ENCODE peak calls at places on chromosomes 1 and 21, in six cellular contexts. One of them, this sample, is unnamed. For H3K27me3, the result is how much of the 10 kb centered on the place peaks cover.

GRCh38 chr1:204885790-204886189 is 15.1 kb downstream of the NFASC start:
- DNase-seq in CD4-positive, CD25-positive, alpha-beta regulatory T cell: no peak
- DNase-seq in tibial nerve: no peak
- DNase-seq in ovary: no peak
- DNase-seq in astrocyte: peak
- DNase-seq in fibroblast of lung: peak
- DNase-seq in this sample: no peak

GRCh38 chr21:46027855-46028493 is 46.4 kb downstream of the COL6A1 start:
- DNase-seq in CD4-positive, CD25-positive, alpha-beta regulatory T cell: no peak
- DNase-seq in tibial nerve: no peak
- DNase-seq in ovary: peak
- DNase-seq in astrocyte: peak
- DNase-seq in fibroblast of lung: peak
- DNase-seq in this sample: no peak

GRCh38 chr1:191696371-191696770 is 461.9 kb upstream of the RGS18 start:
- DNase-seq in CD4-positive, CD25-positive, alpha-beta regulatory T cell: no peak
- DNase-seq in tibial nerve: no peak
- DNase-seq in ovary: no peak
- DNase-seq in astrocyte: no peak
- DNase-seq in fibroblast of lung: no peak
- DNase-seq in this sample: no peak

GRCh38 chr1:210252621-210253041 is 20.0 kb downstream of the SERTAD4 start:
- DNase-seq in CD4-positive, CD25-positive, alpha-beta regulatory T cell: no peak
- DNase-seq in tibial nerve: no peak
- DNase-seq in ovary: no peak
- DNase-seq in astrocyte: no peak
- DNase-seq in fibroblast of lung: no peak
- DNase-seq in this sample: no peak

GRCh38 chr1:84253891-84254290 is 47.6 kb upstream of the SAMD13 start:
- DNase-seq in CD4-positive, CD25-positive, alpha-beta regulatory T cell: no peak
- DNase-seq in tibial nerve: no peak
- DNase-seq in ovary: no peak
- DNase-seq in astrocyte: peak
- DNase-seq in fibroblast of lung: peak
- DNase-seq in this sample: no peak

GRCh38 chr1:198157241-198157846 is 546 bp downstream of the NEK7 start:
- DNase-seq in CD4-positive, CD25-positive, alpha-beta regulatory T cell: peak
- DNase-seq in tibial nerve: peak
- DNase-seq in ovary: peak
- DNase-seq in astrocyte: peak
- DNase-seq in fibroblast of lung: peak
- DNase-seq in this sample: peak

GRCh38 chr1:2412773-2413494 is 570 bp upstream of the PEX10 start:
- DNase-seq in CD4-positive, CD25-positive, alpha-beta regulatory T cell: no peak
- DNase-seq in tibial nerve: no peak
- DNase-seq in ovary: no peak
- DNase-seq in astrocyte: no peak
- DNase-seq in fibroblast of lung: peak
- DNase-seq in this sample: no peak

GRCh38 chr1:72062584-72062983 is 219.8 kb downstream of the NEGR1 start:
- DNase-seq in CD4-positive, CD25-positive, alpha-beta regulatory T cell: no peak
- DNase-seq in tibial nerve: no peak
- DNase-seq in ovary: no peak
- DNase-seq in astrocyte: peak
- DNase-seq in fibroblast of lung: peak
- DNase-seq in this sample: no peak

GRCh38 chr1:97898948-97899347 is 21.9 kb downstream of the DPYD start:
- DNase-seq in CD4-positive, CD25-positive, alpha-beta regulatory T cell: no peak
- DNase-seq in tibial nerve: no peak
- DNase-seq in ovary: no peak
- DNase-seq in astrocyte: peak
- DNase-seq in fibroblast of lung: peak
- DNase-seq in this sample: no peak

GRCh38 chr21:36134820-36135390 is at the start of gene CBR3:
- DNase-seq in CD4-positive, CD25-positive, alpha-beta regulatory T cell: peak
- DNase-seq in tibial nerve: peak
- DNase-seq in ovary: peak
- DNase-seq in astrocyte: peak
- DNase-seq in fibroblast of lung: peak
- DNase-seq in this sample: peak

GRCh38 chr21:38993561-38993960 is 187.8 kb downstream of the ETS2 start:
- DNase-seq in CD4-positive, CD25-positive, alpha-beta regulatory T cell: no peak
- DNase-seq in tibial nerve: no peak
- DNase-seq in ovary: no peak
- DNase-seq in astrocyte: peak
- DNase-seq in fibroblast of lung: peak
- DNase-seq in this sample: no peak

GRCh38 chr21:18356801-18357200 is 46.8 kb downstream of the TMPRSS15 start:
- DNase-seq in CD4-positive, CD25-positive, alpha-beta regulatory T cell: no peak
- DNase-seq in tibial nerve: no peak
- DNase-seq in ovary: no peak
- DNase-seq in astrocyte: no peak
- DNase-seq in fibroblast of lung: no peak
- DNase-seq in this sample: no peak

GRCh38 chr21:14864211-14865021 is 200.4 kb downstream of the NRIP1 start:
- DNase-seq in CD4-positive, CD25-positive, alpha-beta regulatory T cell: peak
- DNase-seq in tibial nerve: peak
- DNase-seq in ovary: peak
- DNase-seq in astrocyte: peak
- DNase-seq in fibroblast of lung: peak
- DNase-seq in this sample: peak

GRCh38 chr1:6827081-6827480 is 41.8 kb downstream of the CAMTA1 start:
- DNase-seq in CD4-positive, CD25-positive, alpha-beta regulatory T cell: no peak
- DNase-seq in tibial nerve: no peak
- DNase-seq in ovary: no peak
- DNase-seq in astrocyte: no peak
- DNase-seq in fibroblast of lung: no peak
- DNase-seq in this sample: no peak

GRCh38 chr1:45493116-45493697 is 2.2 kb upstream of the TESK2 start:
- DNase-seq in CD4-positive, CD25-positive, alpha-beta regulatory T cell: peak
- DNase-seq in tibial nerve: no peak
- DNase-seq in ovary: no peak
- DNase-seq in astrocyte: no peak
- DNase-seq in fibroblast of lung: peak
- DNase-seq in this sample: peak

GRCh38 chr1:184753608-184754478 is 815 bp downstream of the EDEM3 start:
- DNase-seq in CD4-positive, CD25-positive, alpha-beta regulatory T cell: no peak
- DNase-seq in tibial nerve: no peak
- DNase-seq in ovary: no peak
- DNase-seq in astrocyte: peak
- DNase-seq in fibroblast of lung: peak
- DNase-seq in this sample: no peak

GRCh38 chr1:98468111-98468717 is 193.3 kb upstream of the SNX7 start:
- DNase-seq in CD4-positive, CD25-positive, alpha-beta regulatory T cell: peak
- DNase-seq in tibial nerve: no peak
- DNase-seq in ovary: no peak
- DNase-seq in astrocyte: peak
- DNase-seq in fibroblast of lung: peak
- DNase-seq in this sample: no peak

GRCh38 chr1:67853704-67854103 is 20.4 kb upstream of the GNG12 start:
- DNase-seq in CD4-positive, CD25-positive, alpha-beta regulatory T cell: no peak
- DNase-seq in tibial nerve: no peak
- DNase-seq in ovary: peak
- DNase-seq in astrocyte: peak
- DNase-seq in fibroblast of lung: peak
- DNase-seq in this sample: no peak

GRCh38 chr21:18002393-18002792 is 183.2 kb upstream of the C21orf91 start:
- DNase-seq in CD4-positive, CD25-positive, alpha-beta regulatory T cell: no peak
- DNase-seq in tibial nerve: no peak
- DNase-seq in ovary: no peak
- DNase-seq in astrocyte: no peak
- DNase-seq in fibroblast of lung: no peak
- DNase-seq in this sample: no peak

DNA sequence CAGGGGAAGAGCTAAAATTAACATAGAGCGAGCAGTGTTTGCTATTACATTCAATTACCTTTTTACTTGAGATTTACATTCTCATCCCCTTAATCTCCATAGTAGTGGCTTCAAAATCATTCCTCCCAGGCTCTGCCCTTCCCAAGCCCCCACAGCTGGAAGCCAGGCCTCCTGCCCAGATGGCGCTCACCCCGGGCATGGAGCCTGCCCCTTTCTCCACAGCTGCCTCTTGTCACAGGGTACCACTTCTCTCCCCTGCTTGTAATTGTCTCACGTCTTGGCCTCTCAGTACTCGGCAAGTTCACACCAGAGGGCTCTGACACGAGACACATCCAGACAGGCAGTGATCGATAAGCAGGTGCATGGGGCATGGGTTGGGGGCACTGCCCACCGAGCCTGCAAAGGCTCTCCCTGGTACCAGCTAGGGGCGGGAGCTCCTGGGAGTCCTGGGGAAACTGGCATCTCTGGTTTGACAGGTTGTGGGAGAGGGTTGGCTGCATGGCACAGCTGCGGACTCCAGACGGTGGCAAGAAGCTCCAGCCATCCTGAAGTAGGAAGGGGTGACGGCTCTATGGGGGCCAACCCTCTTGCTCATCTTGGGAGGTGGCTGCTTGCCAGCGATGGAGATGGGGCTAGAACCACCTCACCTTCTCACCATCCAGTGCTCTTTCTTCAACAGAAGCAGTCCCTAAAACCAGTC is 20.1 kb downstream of the CASZ1 start:
- DNase-seq in CD4-positive, CD25-positive, alpha-beta regulatory T cell: no peak
- DNase-seq in tibial nerve: no peak
- DNase-seq in ovary: no peak
- DNase-seq in astrocyte: no peak
- DNase-seq in fibroblast of lung: no peak
- DNase-seq in this sample: no peak
- H3K27me3 ChIP-seq in CD4-positive, CD25-positive, alpha-beta regulatory T cell: under half
- H3K27me3 ChIP-seq in tibial nerve: under half
- H3K27me3 ChIP-seq in ovary: under half
- H3K27me3 ChIP-seq in astrocyte: under half
- H3K27me3 ChIP-seq in fibroblast of lung: under half
- H3K27me3 ChIP-seq in this sample: under half

GRCh38 chr1:160374291-160374690 is 7.4 kb downstream of the NHLH1 start:
- DNase-seq in CD4-positive, CD25-positive, alpha-beta regulatory T cell: no peak
- DNase-seq in tibial nerve: no peak
- DNase-seq in ovary: no peak
- DNase-seq in astrocyte: no peak
- DNase-seq in fibroblast of lung: no peak
- DNase-seq in this sample: no peak

GRCh38 chr1:160374701-160375443 is 8.0 kb downstream of the NHLH1 start:
- DNase-seq in CD4-positive, CD25-positive, alpha-beta regulatory T cell: no peak
- DNase-seq in tibial nerve: no peak
- DNase-seq in ovary: no peak
- DNase-seq in astrocyte: no peak
- DNase-seq in fibroblast of lung: no peak
- DNase-seq in this sample: no peak

GRCh38 chr1:160377585-160378206 is 10.8 kb downstream of the NHLH1 start:
- DNase-seq in CD4-positive, CD25-positive, alpha-beta regulatory T cell: no peak
- DNase-seq in tibial nerve: no peak
- DNase-seq in ovary: no peak
- DNase-seq in astrocyte: peak
- DNase-seq in fibroblast of lung: peak
- DNase-seq in this sample: no peak

GRCh38 chr1:160375788-160376524 is 9.1 kb downstream of the NHLH1 start:
- DNase-seq in CD4-positive, CD25-positive, alpha-beta regulatory T cell: no peak
- DNase-seq in tibial nerve: no peak
- DNase-seq in ovary: no peak
- DNase-seq in astrocyte: peak
- DNase-seq in fibroblast of lung: peak
- DNase-seq in this sample: no peak

DNA sequence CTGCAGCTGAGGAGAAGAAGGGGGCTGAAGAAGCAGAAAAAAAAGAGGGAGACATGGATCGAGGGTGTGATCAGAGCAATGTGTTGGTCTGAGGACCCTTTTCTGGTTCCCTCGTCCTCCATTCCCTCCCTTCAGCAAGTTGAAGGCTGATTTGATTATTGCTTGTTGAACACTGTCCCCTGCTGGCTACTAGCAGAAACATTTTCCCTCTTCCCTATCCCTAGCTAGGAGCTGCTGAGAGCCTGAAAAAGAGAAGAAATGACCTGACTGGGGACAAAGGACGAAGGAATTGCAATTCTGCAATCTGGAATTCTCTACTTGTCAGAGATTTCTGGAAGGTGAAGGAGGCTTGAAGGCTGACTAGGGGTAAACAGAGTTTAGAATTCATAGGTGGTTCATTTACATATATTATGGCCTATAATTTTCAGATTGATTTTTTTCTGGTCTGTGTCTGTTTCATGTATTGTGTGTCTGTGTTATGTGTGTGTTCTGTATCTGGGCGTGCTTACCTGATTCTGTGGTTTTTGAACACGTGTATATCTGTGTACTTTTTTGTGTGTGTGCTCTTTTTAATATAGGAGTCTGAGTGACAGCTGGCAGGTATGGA is 9.8 kb downstream of the NHLH1 start:
- DNase-seq in CD4-positive, CD25-positive, alpha-beta regulatory T cell: peak
- DNase-seq in tibial nerve: no peak
- DNase-seq in ovary: no peak
- DNase-seq in astrocyte: peak
- DNase-seq in fibroblast of lung: peak
- DNase-seq in this sample: no peak
- H3K27ac ChIP-seq in CD4-positive, CD25-positive, alpha-beta regulatory T cell: no peak
- H3K27ac ChIP-seq in tibial nerve: peak
- H3K27ac ChIP-seq in ovary: no peak
- H3K27ac ChIP-seq in astrocyte: no peak
- H3K27ac ChIP-seq in fibroblast of lung: no peak
- H3K27ac ChIP-seq in this sample: no peak

GRCh38 chr1:37265156-37265555 is 209.2 kb upstream of the ZC3H12A start:
- DNase-seq in CD4-positive, CD25-positive, alpha-beta regulatory T cell: no peak
- DNase-seq in tibial nerve: no peak
- DNase-seq in ovary: no peak
- DNase-seq in astrocyte: no peak
- DNase-seq in fibroblast of lung: no peak
- DNase-seq in this sample: no peak
- H3K27me3 ChIP-seq in CD4-positive, CD25-positive, alpha-beta regulatory T cell: under half
- H3K27me3 ChIP-seq in tibial nerve: under half
- H3K27me3 ChIP-seq in ovary: under half
- H3K27me3 ChIP-seq in astrocyte: under half
- H3K27me3 ChIP-seq in fibroblast of lung: under half
- H3K27me3 ChIP-seq in this sample: under half

GRCh38 chr1:57536749-57537423 is 113.0 kb upstream of the DAB1 start:
- DNase-seq in CD4-positive, CD25-positive, alpha-beta regulatory T cell: no peak
- DNase-seq in tibial nerve: no peak
- DNase-seq in ovary: no peak
- DNase-seq in astrocyte: no peak
- DNase-seq in fibroblast of lung: no peak
- DNase-seq in this sample: no peak
- H3K27ac ChIP-seq in CD4-positive, CD25-positive, alpha-beta regulatory T cell: no peak
- H3K27ac ChIP-seq in tibial nerve: no peak
- H3K27ac ChIP-seq in ovary: no peak
- H3K27ac ChIP-seq in astrocyte: no peak
- H3K27ac ChIP-seq in fibroblast of lung: no peak
- H3K27ac ChIP-seq in this sample: no peak

GRCh38 chr1:229231754-229232119 is 39.2 kb upstream of the RAB4A start:
- DNase-seq in CD4-positive, CD25-positive, alpha-beta regulatory T cell: no peak
- DNase-seq in tibial nerve: no peak
- DNase-seq in ovary: no peak
- DNase-seq in astrocyte: no peak
- DNase-seq in fibroblast of lung: no peak
- DNase-seq in this sample: no peak
- H3K27me3 ChIP-seq in CD4-positive, CD25-positive, alpha-beta regulatory T cell: under half
- H3K27me3 ChIP-seq in tibial nerve: under half
- H3K27me3 ChIP-seq in ovary: under half
- H3K27me3 ChIP-seq in astrocyte: under half
- H3K27me3 ChIP-seq in fibroblast of lung: under half
- H3K27me3 ChIP-seq in this sample: under half

GRCh38 chr1:156586323-156586722 is 5.3 kb upstream of the NAXE start:
- DNase-seq in CD4-positive, CD25-positive, alpha-beta regulatory T cell: no peak
- DNase-seq in tibial nerve: no peak
- DNase-seq in ovary: no peak
- DNase-seq in astrocyte: no peak
- DNase-seq in fibroblast of lung: no peak
- DNase-seq in this sample: no peak
- H3K27ac ChIP-seq in CD4-positive, CD25-positive, alpha-beta regulatory T cell: no peak
- H3K27ac ChIP-seq in tibial nerve: no peak
- H3K27ac ChIP-seq in ovary: no peak
- H3K27ac ChIP-seq in astrocyte: no peak
- H3K27ac ChIP-seq in fibroblast of lung: no peak
- H3K27ac ChIP-seq in this sample: no peak